ENCODE peak calls at places on chromosomes 7 and 10, in six cellular contexts. One of them, this sample, is unnamed.

GRCh38 chr7:87404674-87405073 is 59.2 kb downstream of the CROT start:
- DNase-seq in tibial artery: no peak
- DNase-seq in choroid plexus epithelial cell: peak
- DNase-seq in psoas muscle: no peak
- DNase-seq in adipocyte: no peak
- DNase-seq in mammary epithelial cell: no peak
- DNase-seq in this sample: no peak

GRCh38 chr10:98272245-98272644 is 4.3 kb upstream of the LOXL4 start:
- DNase-seq in tibial artery: no peak
- DNase-seq in choroid plexus epithelial cell: no peak
- DNase-seq in psoas muscle: no peak
- DNase-seq in adipocyte: no peak
- DNase-seq in mammary epithelial cell: no peak
- DNase-seq in this sample: no peak

GRCh38 chr10:99612167-99612831 is 7.9 kb downstream of the SLC25A28 start:
- DNase-seq in tibial artery: no peak
- DNase-seq in choroid plexus epithelial cell: peak
- DNase-seq in psoas muscle: no peak
- DNase-seq in adipocyte: peak
- DNase-seq in mammary epithelial cell: peak
- DNase-seq in this sample: peak

GRCh38 chr10:115043719-115044118 is 49.4 kb upstream of the ATRNL1 start:
- DNase-seq in tibial artery: no peak
- DNase-seq in choroid plexus epithelial cell: no peak
- DNase-seq in psoas muscle: no peak
- DNase-seq in adipocyte: no peak
- DNase-seq in mammary epithelial cell: no peak
- DNase-seq in this sample: no peak

GRCh38 chr7:139871276-139871675 is 42.2 kb downstream of the TBXAS1 start:
- DNase-seq in tibial artery: no peak
- DNase-seq in choroid plexus epithelial cell: peak
- DNase-seq in psoas muscle: no peak
- DNase-seq in adipocyte: peak
- DNase-seq in mammary epithelial cell: no peak
- DNase-seq in this sample: no peak

GRCh38 chr10:28400176-28400575 is 97.3 kb upstream of the MPP7 start:
- DNase-seq in tibial artery: no peak
- DNase-seq in choroid plexus epithelial cell: no peak
- DNase-seq in psoas muscle: no peak
- DNase-seq in adipocyte: no peak
- DNase-seq in mammary epithelial cell: no peak
- DNase-seq in this sample: no peak

GRCh38 chr10:61907587-61907986 is 6.1 kb downstream of the ARID5B start:
- DNase-seq in tibial artery: no peak
- DNase-seq in choroid plexus epithelial cell: no peak
- DNase-seq in psoas muscle: no peak
- DNase-seq in adipocyte: no peak
- DNase-seq in mammary epithelial cell: no peak
- DNase-seq in this sample: no peak

GRCh38 chr10:89163265-89163995 is 43.7 kb downstream of the CH25H start:
- DNase-seq in tibial artery: peak
- DNase-seq in choroid plexus epithelial cell: no peak
- DNase-seq in psoas muscle: peak
- DNase-seq in adipocyte: no peak
- DNase-seq in mammary epithelial cell: peak
- DNase-seq in this sample: peak

GRCh38 chr7:133633055-133633454 is 380.2 kb downstream of the EXOC4 start:
- DNase-seq in tibial artery: no peak
- DNase-seq in choroid plexus epithelial cell: peak
- DNase-seq in psoas muscle: no peak
- DNase-seq in adipocyte: peak
- DNase-seq in mammary epithelial cell: peak
- DNase-seq in this sample: no peak

GRCh38 chr10:64733980-64734379 is 1212.8 kb downstream of the REEP3 start:
- DNase-seq in tibial artery: no peak
- DNase-seq in choroid plexus epithelial cell: peak
- DNase-seq in psoas muscle: no peak
- DNase-seq in adipocyte: no peak
- DNase-seq in mammary epithelial cell: no peak
- DNase-seq in this sample: no peak

GRCh38 chr7:17474724-17475344 is 176.4 kb downstream of the AHR start:
- DNase-seq in tibial artery: no peak
- DNase-seq in choroid plexus epithelial cell: no peak
- DNase-seq in psoas muscle: no peak
- DNase-seq in adipocyte: no peak
- DNase-seq in mammary epithelial cell: no peak
- DNase-seq in this sample: no peak

GRCh38 chr7:12490105-12490688 is 80.3 kb upstream of the SCIN start:
- DNase-seq in tibial artery: no peak
- DNase-seq in choroid plexus epithelial cell: peak
- DNase-seq in psoas muscle: no peak
- DNase-seq in adipocyte: peak
- DNase-seq in mammary epithelial cell: peak
- DNase-seq in this sample: no peak

GRCh38 chr10:89867964-89868363 is 166.6 kb downstream of the KIF20B start:
- DNase-seq in tibial artery: no peak
- DNase-seq in choroid plexus epithelial cell: peak
- DNase-seq in psoas muscle: no peak
- DNase-seq in adipocyte: peak
- DNase-seq in mammary epithelial cell: peak
- DNase-seq in this sample: no peak

GRCh38 chr7:117277576-117277975 is 45.3 kb downstream of the WNT2 start:
- DNase-seq in tibial artery: no peak
- DNase-seq in choroid plexus epithelial cell: no peak
- DNase-seq in psoas muscle: no peak
- DNase-seq in adipocyte: peak
- DNase-seq in mammary epithelial cell: no peak
- DNase-seq in this sample: no peak

GRCh38 chr7:113307147-113307546 is 188.8 kb upstream of the SMIM30 start:
- DNase-seq in tibial artery: no peak
- DNase-seq in choroid plexus epithelial cell: no peak
- DNase-seq in psoas muscle: no peak
- DNase-seq in adipocyte: no peak
- DNase-seq in mammary epithelial cell: peak
- DNase-seq in this sample: no peak

GRCh38 chr10:35041502-35041879 is 48.6 kb downstream of the CUL2 start:
- DNase-seq in tibial artery: no peak
- DNase-seq in choroid plexus epithelial cell: no peak
- DNase-seq in psoas muscle: no peak
- DNase-seq in adipocyte: peak
- DNase-seq in mammary epithelial cell: peak
- DNase-seq in this sample: no peak

GRCh38 chr10:13851906-13852305 is 265.1 kb downstream of the PRPF18 start:
- DNase-seq in tibial artery: no peak
- DNase-seq in choroid plexus epithelial cell: no peak
- DNase-seq in psoas muscle: no peak
- DNase-seq in adipocyte: no peak
- DNase-seq in mammary epithelial cell: no peak
- DNase-seq in this sample: no peak

GRCh38 chr10:103563231-103564115 is 70.0 kb downstream of the NEURL1 start:
- DNase-seq in tibial artery: no peak
- DNase-seq in choroid plexus epithelial cell: no peak
- DNase-seq in psoas muscle: peak
- DNase-seq in adipocyte: no peak
- DNase-seq in mammary epithelial cell: no peak
- DNase-seq in this sample: no peak

GRCh38 chr7:150717821-150718420 is 1.5 kb downstream of the GIMAP1 start:
- DNase-seq in tibial artery: no peak
- DNase-seq in choroid plexus epithelial cell: no peak
- DNase-seq in psoas muscle: no peak
- DNase-seq in adipocyte: no peak
- DNase-seq in mammary epithelial cell: no peak
- DNase-seq in this sample: no peak

GRCh38 chr10:22042557-22043326 is 39.2 kb upstream of the DNAJC1 start:
- DNase-seq in tibial artery: no peak
- DNase-seq in choroid plexus epithelial cell: peak
- DNase-seq in psoas muscle: no peak
- DNase-seq in adipocyte: no peak
- DNase-seq in mammary epithelial cell: no peak
- DNase-seq in this sample: no peak

GRCh38 chr10:70992436-70992835 is 104.1 kb upstream of the PCBD1 start:
- DNase-seq in tibial artery: peak
- DNase-seq in choroid plexus epithelial cell: no peak
- DNase-seq in psoas muscle: no peak
- DNase-seq in adipocyte: no peak
- DNase-seq in mammary epithelial cell: no peak
- DNase-seq in this sample: no peak

GRCh38 chr10:43818687-43819086 is 170.0 kb upstream of the ZNF32 start:
- DNase-seq in tibial artery: no peak
- DNase-seq in choroid plexus epithelial cell: no peak
- DNase-seq in psoas muscle: no peak
- DNase-seq in adipocyte: no peak
- DNase-seq in mammary epithelial cell: no peak
- DNase-seq in this sample: no peak

GRCh38 chr10:131576341-131577177 is 265.0 kb upstream of the TCERG1L start:
- DNase-seq in tibial artery: peak
- DNase-seq in choroid plexus epithelial cell: no peak
- DNase-seq in psoas muscle: no peak
- DNase-seq in adipocyte: no peak
- DNase-seq in mammary epithelial cell: no peak
- DNase-seq in this sample: no peak

GRCh38 chr7:101650579-101651081 is 21.5 kb upstream of the MYL10 start:
- DNase-seq in tibial artery: no peak
- DNase-seq in choroid plexus epithelial cell: no peak
- DNase-seq in psoas muscle: no peak
- DNase-seq in adipocyte: no peak
- DNase-seq in mammary epithelial cell: no peak
- DNase-seq in this sample: no peak

GRCh38 chr7:20435305-20435704 is 104.6 kb downstream of the ITGB8 start:
- DNase-seq in tibial artery: peak
- DNase-seq in choroid plexus epithelial cell: no peak
- DNase-seq in psoas muscle: peak
- DNase-seq in adipocyte: no peak
- DNase-seq in mammary epithelial cell: no peak
- DNase-seq in this sample: peak

GRCh38 chr7:130071701-130072622 is 1.6 kb downstream of the KLHDC10 start:
- DNase-seq in tibial artery: no peak
- DNase-seq in choroid plexus epithelial cell: peak
- DNase-seq in psoas muscle: no peak
- DNase-seq in adipocyte: peak
- DNase-seq in mammary epithelial cell: peak
- DNase-seq in this sample: peak

GRCh38 chr7:43302211-43302711 is 189.8 kb downstream of the HECW1 start:
- DNase-seq in tibial artery: no peak
- DNase-seq in choroid plexus epithelial cell: peak
- DNase-seq in psoas muscle: no peak
- DNase-seq in adipocyte: no peak
- DNase-seq in mammary epithelial cell: peak
- DNase-seq in this sample: no peak

GRCh38 chr10:114719311-114719710 is 61.2 kb upstream of the ABLIM1 start:
- DNase-seq in tibial artery: no peak
- DNase-seq in choroid plexus epithelial cell: no peak
- DNase-seq in psoas muscle: no peak
- DNase-seq in adipocyte: no peak
- DNase-seq in mammary epithelial cell: no peak
- DNase-seq in this sample: no peak

GRCh38 chr7:152607007-152607406 is 68.9 kb downstream of the XRCC2 start:
- DNase-seq in tibial artery: no peak
- DNase-seq in choroid plexus epithelial cell: no peak
- DNase-seq in psoas muscle: no peak
- DNase-seq in adipocyte: no peak
- DNase-seq in mammary epithelial cell: no peak
- DNase-seq in this sample: no peak

GRCh38 chr7:157689269-157690057 is 352.7 kb downstream of the DNAJB6 start:
- DNase-seq in tibial artery: peak
- DNase-seq in choroid plexus epithelial cell: peak
- DNase-seq in psoas muscle: no peak
- DNase-seq in adipocyte: no peak
- DNase-seq in mammary epithelial cell: no peak
- DNase-seq in this sample: peak
- H3K4me3 ChIP-seq in tibial artery: no peak
- H3K4me3 ChIP-seq in choroid plexus epithelial cell: peak
- H3K4me3 ChIP-seq in psoas muscle: peak
- H3K4me3 ChIP-seq in adipocyte: no peak
- H3K4me3 ChIP-seq in mammary epithelial cell: no peak
- H3K4me3 ChIP-seq in this sample: peak

DNA sequence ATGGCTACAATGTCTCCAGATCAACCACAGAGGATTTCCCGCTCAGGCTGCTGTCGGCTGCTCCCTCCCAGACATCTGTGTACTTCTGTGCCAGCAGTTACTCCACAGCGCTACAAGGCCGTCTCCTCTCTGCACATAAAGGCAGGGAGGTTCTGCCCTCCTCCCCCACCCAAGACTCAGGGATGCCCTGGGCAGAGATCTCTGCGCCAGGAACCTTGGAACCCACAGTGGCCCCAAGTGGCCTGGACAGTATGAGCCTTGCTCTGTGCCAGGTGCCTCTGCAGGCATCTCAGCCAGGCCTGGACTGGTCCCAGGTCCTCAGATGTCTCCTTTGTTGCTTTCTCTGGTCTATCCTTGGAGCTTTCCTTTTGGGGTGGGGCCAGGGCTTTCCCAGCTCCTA is 193.5 kb upstream of the PRSS58 start:
- DNase-seq in tibial artery: no peak
- DNase-seq in choroid plexus epithelial cell: no peak
- DNase-seq in psoas muscle: peak
- DNase-seq in adipocyte: no peak
- DNase-seq in mammary epithelial cell: no peak
- DNase-seq in this sample: no peak
- H3K4me3 ChIP-seq in tibial artery: no peak
- H3K4me3 ChIP-seq in choroid plexus epithelial cell: no peak
- H3K4me3 ChIP-seq in psoas muscle: no peak
- H3K4me3 ChIP-seq in adipocyte: no peak
- H3K4me3 ChIP-seq in mammary epithelial cell: no peak
- H3K4me3 ChIP-seq in this sample: no peak

GRCh38 chr10:127353544-127353943 is 157.2 kb upstream of the INSYN2A start:
- DNase-seq in tibial artery: no peak
- DNase-seq in choroid plexus epithelial cell: no peak
- DNase-seq in psoas muscle: no peak
- DNase-seq in adipocyte: no peak
- DNase-seq in mammary epithelial cell: no peak
- DNase-seq in this sample: no peak
- H3K4me3 ChIP-seq in tibial artery: no peak
- H3K4me3 ChIP-seq in choroid plexus epithelial cell: no peak
- H3K4me3 ChIP-seq in psoas muscle: no peak
- H3K4me3 ChIP-seq in adipocyte: no peak
- H3K4me3 ChIP-seq in mammary epithelial cell: no peak
- H3K4me3 ChIP-seq in this sample: no peak

DNA sequence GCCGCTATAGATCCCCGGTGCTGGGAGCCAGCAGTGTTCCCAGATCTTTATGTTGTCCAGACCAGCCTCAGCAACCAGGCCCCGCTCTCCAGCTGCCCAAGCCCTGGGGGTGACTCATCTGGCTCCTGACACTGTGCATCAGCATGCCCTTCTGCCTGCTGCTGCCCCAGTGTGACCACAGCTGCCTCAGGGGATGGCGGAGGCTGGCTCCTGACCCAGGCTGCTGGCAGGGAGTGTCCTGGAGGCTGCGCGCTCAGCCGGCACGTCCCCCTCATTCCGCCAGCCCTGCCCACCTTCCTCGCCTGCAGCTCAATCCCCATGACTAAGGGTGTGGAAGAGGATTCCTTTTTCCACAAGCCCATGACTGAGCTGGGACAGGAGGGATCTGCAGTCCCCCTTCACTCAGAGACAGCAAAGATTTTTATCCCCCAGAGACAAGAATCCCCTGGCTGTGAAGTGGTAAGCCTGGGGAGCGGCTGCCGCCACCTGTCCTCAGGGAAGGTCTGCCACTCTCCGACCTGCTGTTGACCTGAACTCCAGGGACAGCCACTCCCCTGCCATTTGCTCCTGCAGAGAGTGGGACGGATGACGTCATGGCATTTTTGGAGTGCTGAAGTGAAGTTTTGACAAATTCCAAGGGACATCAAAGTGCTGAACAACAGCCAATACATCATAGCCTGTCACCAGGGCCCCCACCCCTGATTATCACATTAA is 182.8 kb upstream of the BMPER start:
- DNase-seq in tibial artery: peak
- DNase-seq in choroid plexus epithelial cell: peak
- DNase-seq in psoas muscle: peak
- DNase-seq in adipocyte: peak
- DNase-seq in mammary epithelial cell: peak
- DNase-seq in this sample: no peak
- H3K4me3 ChIP-seq in tibial artery: no peak
- H3K4me3 ChIP-seq in choroid plexus epithelial cell: no peak
- H3K4me3 ChIP-seq in psoas muscle: peak
- H3K4me3 ChIP-seq in adipocyte: no peak
- H3K4me3 ChIP-seq in mammary epithelial cell: no peak
- H3K4me3 ChIP-seq in this sample: no peak

This sample was measured in tibial nerve.